ENCODE peak calls at places on chromosomes 7 and 10, in seven cellular contexts. K, G, M, F, H, V and D are unnamed samples.

GRCh38 chr10:71551970-71552369 is 155.2 kb downstream of the CDH23 start:
- DNase-seq in K (no peak), G (no peak), V (no peak), F (no peak), M (no peak), H (no peak), D (no peak)

GRCh38 chr7:28558236-28558635 is 145.9 kb downstream of the CREB5 start:
- DNase-seq in G (no peak), K (no peak), M (no peak), V (no peak), H (no peak), F (no peak), D (no peak)

GRCh38 chr7:8747338-8747737 is 313.9 kb downstream of the NXPH1 start:
- DNase-seq in H (no peak), V (no peak), G (no peak), F (no peak), K (no peak), M (no peak), D (no peak)

GRCh38 chr7:4820405-4820967 is 41.3 kb downstream of the PAPOLB start:
- DNase-seq in H (no peak), F (no peak), G (no peak), M (no peak), K (no peak), V (peak; percentile 37), D (no peak)

GRCh38 chr7:1298938-1299885 is 66.5 kb downstream of the UNCX start:
- DNase-seq in V (no peak), H (no peak), K (no peak), G (no peak), M (no peak), F (peak; percentile 86), D (no peak)

GRCh38 chr7:69169356-69169755 is 428.9 kb upstream of the AUTS2 start:
- DNase-seq in M (no peak), V (no peak), H (no peak), G (no peak), K (no peak), F (no peak), D (no peak)

GRCh38 chr7:67462781-67463191 is 466.2 kb downstream of the TYW1 start:
- DNase-seq in V (peak; percentile 49), H (no peak), K (no peak), G (peak; percentile 22), M (peak; percentile 92), F (peak; percentile 56), D (no peak)

GRCh38 chr10:48648172-48648942 is 36.3 kb upstream of the WDFY4 start:
- DNase-seq in V (no peak), H (no peak), F (no peak), K (no peak), G (no peak), M (no peak), D (no peak)

GRCh38 chr7:82317257-82317721 is 126.3 kb downstream of the CACNA2D1 start:
- DNase-seq in G (no peak), H (no peak), M (no peak), K (no peak), V (no peak), F (no peak), D (no peak)

GRCh38 chr7:131629203-131629871 is 72.9 kb upstream of the PODXL start:
- DNase-seq in M (no peak), G (peak; percentile 48), K (no peak), F (no peak), H (no peak), V (no peak), D (no peak)

GRCh38 chr10:128125944-128126764 is at the start of gene MKI67:
- DNase-seq in G (peak; percentile 96), V (peak; percentile 90), M (peak; percentile 81), K (peak; percentile 79), F (peak; percentile 93), H (peak; percentile 41), D (peak; percentile 78)

GRCh38 chr10:128124813-128125403 is 1.3 kb downstream of the MKI67 start:
- DNase-seq in F (no peak), H (no peak), V (no peak), K (no peak), M (no peak), G (no peak), D (no peak)

GRCh38 chr10:128125416-128125943 is 743 bp downstream of the MKI67 start:
- DNase-seq in K (no peak), M (no peak), G (peak; percentile 32), H (no peak), V (peak; percentile 50), F (peak; percentile 13), D (no peak)

GRCh38 chr10:128121750-128122412 is 4.3 kb downstream of the MKI67 start:
- DNase-seq in V (no peak), H (no peak), F (peak; percentile 14), G (no peak), K (no peak), M (no peak), D (no peak)

DNA sequence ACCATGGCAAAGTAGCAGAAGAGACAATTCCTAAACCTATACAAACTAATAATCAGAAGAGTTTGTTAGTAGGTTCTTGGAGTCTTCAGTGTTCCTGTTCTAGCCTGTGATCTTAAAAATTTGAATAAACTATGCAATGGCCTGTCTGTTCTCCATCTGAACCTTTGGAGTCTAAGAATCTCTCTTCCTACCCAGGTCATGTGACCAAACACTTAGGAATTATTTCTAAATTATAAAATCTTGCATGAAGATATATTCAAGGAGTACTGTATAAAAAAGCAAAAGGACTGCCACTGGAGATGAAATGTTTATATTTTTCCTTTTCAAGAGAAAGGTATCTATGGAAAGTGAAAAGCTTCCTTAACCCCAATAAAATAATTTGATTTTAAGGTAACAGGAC is 2.4 kb downstream of the MKI67 start:
- DNase-seq in M (no peak), F (no peak), K (no peak), H (no peak), V (no peak), G (no peak), D (no peak)
- H3K4me3 ChIP-seq in M (no peak overlapping the region), F (peak overlapping the region; percentile 97), K (no peak overlapping the region), H (no peak overlapping the region), V (no peak overlapping the region), G (no peak overlapping the region), D (peak overlapping the region; percentile 99)

GRCh38 chr7:44105832-44106231 is 1.7 kb downstream of the AEBP1 start:
- DNase-seq in G (no peak), F (no peak), V (no peak), K (no peak), M (no peak), H (no peak), D (no peak)
- H3K4me3 ChIP-seq in G (peak overlapping the region; percentile 76), F (no peak overlapping the region), V (peak overlapping the region; percentile 59), K (peak overlapping the region; percentile 55), M (peak overlapping the region; percentile 45), H (peak overlapping the region; percentile 58), D (no peak overlapping the region)

GRCh38 chr7:151010002-151010306 is 14.3 kb downstream of the ATG9B start:
- DNase-seq in G (no peak), H (no peak), F (no peak), K (no peak), V (no peak), M (no peak), D (no peak)

GRCh38 chr7:151009340-151010001 is 14.8 kb downstream of the ATG9B start:
- DNase-seq in H (no peak), K (no peak), V (no peak), F (no peak), G (no peak), M (no peak), D (no peak)

GRCh38 chr7:151007469-151007898 is 16.7 kb downstream of the NOS3 start:
- DNase-seq in M (no peak), K (no peak), G (no peak), H (no peak), V (no peak), F (no peak), D (no peak)

GRCh38 chr7:151008143-151008510 is 16.2 kb downstream of the ATG9B start:
- DNase-seq in M (no peak), G (no peak), H (no peak), V (no peak), K (no peak), F (no peak), D (no peak)

GRCh38 chr7:151008511-151009323 is 15.6 kb downstream of the ATG9B start:
- DNase-seq in M (no peak), G (peak; percentile 41), H (no peak), V (peak; percentile 73), K (peak; percentile 88), F (peak; percentile 49), D (no peak)
- H3K4me3 ChIP-seq in M (no peak overlapping the region), G (peak overlapping the region; percentile 69), H (peak overlapping the region; percentile 21), V (peak overlapping the region; percentile 29), K (peak overlapping the region; percentile 16), F (no peak overlapping the region), D (no peak overlapping the region)

DNA sequence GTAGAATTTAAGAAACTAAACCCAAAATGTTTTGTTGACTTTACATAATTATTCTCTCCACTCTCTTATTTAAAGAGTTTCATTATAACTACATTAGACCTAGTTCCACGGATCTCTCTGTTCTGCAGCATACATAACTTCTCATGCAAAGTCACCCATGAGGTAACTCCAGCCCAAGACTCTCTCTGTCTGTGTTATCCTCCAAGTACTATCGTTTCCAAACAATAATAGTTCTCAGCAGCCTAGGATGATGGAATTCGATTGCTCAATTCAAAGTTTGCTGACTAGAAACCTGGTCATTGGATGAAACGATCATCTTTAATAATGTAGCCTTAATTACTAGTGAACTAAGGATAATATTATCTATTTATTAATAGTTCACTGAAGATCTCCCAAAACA is 203.1 kb upstream of the PTN start:
- DNase-seq in G (peak; percentile 15), H (peak; percentile 19), K (no peak), F (no peak), V (no peak), M (no peak), D (no peak)
- H3K4me3 ChIP-seq in G (no peak overlapping the region), H (no peak overlapping the region), K (no peak overlapping the region), F (no peak overlapping the region), V (no peak overlapping the region), M (no peak overlapping the region), D (no peak overlapping the region)

GRCh38 chr7:25360471-25360870 is 132.2 kb upstream of the NPVF start:
- DNase-seq in G (no peak), H (no peak), M (no peak), K (no peak), V (no peak), F (no peak), D (no peak)
- H3K4me3 ChIP-seq in G (no peak overlapping the region), H (no peak overlapping the region), M (no peak overlapping the region), K (no peak overlapping the region), V (no peak overlapping the region), F (no peak overlapping the region), D (no peak overlapping the region)